ENCODE peak calls at places on chromosome 13, in ten cellular contexts. A, M, Y, F, U, C, I, R, W and S are unnamed samples.

GRCh38 chr13:43720780-43721397 is 65.9 kb downstream of the ENOX1 start:
- DNase-seq in A (no peak), M (no peak), Y (peak), F (no peak), U (no peak), C (no peak), I (peak), R (no peak), W (no peak), S (no peak)

GRCh38 chr13:99657848-99658265 is 156.6 kb downstream of the TM9SF2 start:
- DNase-seq in A (peak), M (peak), Y (no peak), F (no peak), U (no peak), C (no peak), I (peak), R (no peak), W (peak), S (peak)

GRCh38 chr13:78787189-78787588 is 128.2 kb upstream of the OBI1 start:
- DNase-seq in A (no peak), M (no peak), Y (no peak), F (no peak), U (no peak), C (no peak), I (peak), R (no peak), W (no peak), S (no peak)

GRCh38 chr13:85755123-85755522 is 44.1 kb downstream of the SLITRK6 start:
- DNase-seq in A (no peak), M (no peak), Y (no peak), F (no peak), U (no peak), C (no peak), I (no peak), R (no peak), W (no peak), S (no peak)

GRCh38 chr13:36192166-36192565 is 22.2 kb downstream of the SOHLH2 start:
- DNase-seq in A (no peak), M (no peak), Y (no peak), F (no peak), U (no peak), C (no peak), I (peak), R (no peak), W (no peak), S (no peak)

GRCh38 chr13:27483421-27483820 is 33.1 kb upstream of the MTIF3 start:
- DNase-seq in A (peak), M (no peak), Y (no peak), F (no peak), U (no peak), C (no peak), I (no peak), R (no peak), W (no peak), S (no peak)

GRCh38 chr13:50456111-50456510 is 387.4 kb downstream of the DLEU7 start:
- DNase-seq in A (no peak), M (no peak), Y (no peak), F (no peak), U (no peak), C (no peak), I (no peak), R (no peak), W (no peak), S (no peak)

GRCh38 chr13:107234315-107234714 is 666.4 kb upstream of the ARGLU1 start:
- DNase-seq in A (no peak), M (no peak), Y (no peak), F (no peak), U (no peak), C (no peak), I (no peak), R (no peak), W (no peak), S (no peak)

GRCh38 chr13:99435116-99435515 is 66.2 kb upstream of the TM9SF2 start:
- DNase-seq in A (no peak), M (no peak), Y (no peak), F (no peak), U (no peak), C (no peak), I (no peak), R (no peak), W (no peak), S (no peak)

GRCh38 chr13:42594577-42595571 is 20.9 kb downstream of the TNFSF11 start:
- DNase-seq in A (no peak), M (peak), Y (peak), F (no peak), U (no peak), C (peak), I (peak), R (no peak), W (peak), S (peak)

GRCh38 chr13:79593121-79593520 is 112.2 kb downstream of the NDFIP2 start:
- DNase-seq in A (no peak), M (no peak), Y (no peak), F (no peak), U (no peak), C (no peak), I (no peak), R (no peak), W (no peak), S (no peak)

GRCh38 chr13:35014606-35015005 is 72.5 kb downstream of the NBEA start:
- DNase-seq in A (no peak), M (no peak), Y (no peak), F (no peak), U (no peak), C (no peak), I (no peak), R (no peak), W (no peak), S (peak)

GRCh38 chr13:32205426-32206096 is 109.6 kb downstream of the ZAR1L start:
- DNase-seq in A (no peak), M (no peak), Y (no peak), F (no peak), U (no peak), C (no peak), I (no peak), R (no peak), W (no peak), S (no peak)

GRCh38 chr13:94546071-94546839 is 49.7 kb downstream of the TGDS start:
- DNase-seq in A (no peak), M (no peak), Y (no peak), F (no peak), U (no peak), C (no peak), I (no peak), R (no peak), W (no peak), S (no peak)

GRCh38 chr13:87867426-87867825 is 196.3 kb downstream of the SLITRK5 start:
- DNase-seq in A (no peak), M (no peak), Y (no peak), F (no peak), U (no peak), C (no peak), I (no peak), R (no peak), W (no peak), S (no peak)

GRCh38 chr13:44760434-44760833 is 184.3 kb upstream of the TSC22D1 start:
- DNase-seq in A (no peak), M (no peak), Y (peak), F (no peak), U (no peak), C (no peak), I (no peak), R (no peak), W (no peak), S (no peak)

GRCh38 chr13:79946556-79946955 is 394.4 kb downstream of the SPRY2 start:
- DNase-seq in A (no peak), M (no peak), Y (no peak), F (no peak), U (no peak), C (no peak), I (no peak), R (no peak), W (no peak), S (no peak)

DNA sequence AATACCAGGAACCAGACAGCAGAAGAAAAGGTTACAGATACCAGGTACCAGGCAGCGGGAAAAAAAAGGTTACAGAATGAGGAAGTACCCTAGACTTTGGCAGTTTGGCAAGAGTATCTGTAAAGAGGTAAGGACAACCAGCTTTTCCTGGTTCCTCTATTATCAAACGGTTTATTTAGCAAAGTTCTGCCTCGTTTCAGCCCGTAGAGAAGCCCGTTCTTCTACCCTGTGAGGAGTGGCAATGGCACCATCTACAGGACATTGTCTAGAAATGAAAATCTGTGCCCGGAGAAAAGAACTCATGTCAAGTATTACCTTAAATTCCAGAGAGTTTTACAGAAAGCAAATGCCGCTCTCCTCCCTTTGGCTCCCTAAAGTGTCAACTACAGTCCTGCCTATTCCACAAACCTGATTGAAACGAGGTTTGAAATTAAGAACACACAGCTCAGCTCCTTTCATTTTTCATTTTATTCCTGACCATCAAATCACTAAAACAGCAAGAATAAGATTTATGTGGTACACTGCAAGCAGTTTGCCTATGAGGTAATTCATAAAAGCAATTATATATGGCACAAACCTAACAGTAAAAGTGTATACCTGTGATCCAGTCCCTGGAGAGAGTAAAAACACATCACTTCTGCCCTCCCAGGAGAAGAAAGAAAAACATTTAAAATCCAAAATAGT is 226.3 kb downstream of the SLC7A1 start:
- DNase-seq in A (no peak), M (peak), Y (peak), F (no peak), U (no peak), C (no peak), I (peak), R (no peak), W (peak), S (peak)
- TF ChIP-seq CTCF in A (no peak), M (peak), Y (peak), F (peak), U (peak), C (peak), I (peak), R (peak), W (peak), S (peak)

GRCh38 chr13:101298517-101298916 is 117.8 kb downstream of the NALCN start:
- DNase-seq in A (no peak), M (no peak), Y (peak), F (no peak), U (no peak), C (no peak), I (no peak), R (no peak), W (no peak), S (no peak)
- TF ChIP-seq CTCF in A (no peak), M (no peak), Y (no peak), F (no peak), U (peak), C (no peak), I (no peak), R (no peak), W (no peak), S (no peak)

DNA sequence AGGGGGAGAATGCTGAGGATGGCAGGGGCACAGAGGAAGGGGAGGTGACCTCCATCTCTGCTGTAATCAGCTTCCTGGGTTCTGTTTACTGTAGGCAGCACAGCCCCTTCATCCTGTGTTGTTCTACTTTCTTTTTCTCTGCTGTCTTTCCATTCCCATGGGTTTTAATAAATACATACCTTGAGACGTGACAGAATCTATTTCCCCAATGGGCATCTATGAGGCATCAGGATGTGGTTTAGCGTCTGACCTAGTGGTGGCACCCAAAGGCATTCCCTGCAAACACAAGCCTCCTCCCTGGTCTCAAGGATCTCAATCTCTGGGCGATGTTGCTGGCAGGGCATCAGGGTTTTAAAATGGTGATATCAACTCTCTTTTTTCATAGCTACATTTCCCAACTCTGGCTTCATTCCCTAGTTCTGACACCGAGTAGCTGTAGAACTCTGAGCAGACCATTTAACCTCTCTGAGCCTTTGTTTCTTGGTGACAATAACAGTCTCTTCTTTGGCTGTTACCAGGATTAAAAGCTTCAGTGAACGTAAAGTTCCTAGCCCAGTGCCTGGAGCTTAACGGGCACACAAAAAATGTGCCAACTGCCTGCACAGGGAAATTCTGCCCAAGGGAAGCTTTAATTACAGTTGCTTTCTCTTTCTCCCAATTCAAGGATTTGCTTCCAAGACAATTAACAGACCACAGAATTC is 60.9 kb downstream of the ALOX5AP start:
- DNase-seq in A (peak), M (peak), Y (peak), F (no peak), U (no peak), C (no peak), I (peak), R (no peak), W (no peak), S (no peak)
- TF ChIP-seq CTCF in A (no peak), M (no peak), Y (peak), F (no peak), U (no peak), C (no peak), I (no peak), R (peak), W (no peak), S (no peak)

GRCh38 chr13:33235078-33235477 is 50.5 kb downstream of the STARD13 start:
- DNase-seq in A (no peak), M (no peak), Y (no peak), F (no peak), U (no peak), C (no peak), I (peak), R (no peak), W (no peak), S (no peak)
- TF ChIP-seq CTCF in A (no peak), M (no peak), Y (no peak), F (no peak), U (no peak), C (no peak), I (no peak), R (no peak), W (no peak), S (no peak)

GRCh38 chr13:77699059-77699680 is 1.7 kb downstream of the SLAIN1 start:
- DNase-seq in A (no peak), M (no peak), Y (no peak), F (no peak), U (no peak), C (no peak), I (no peak), R (no peak), W (no peak), S (no peak)

GRCh38 chr13:77696006-77696862 is 1.3 kb upstream of the SLAIN1 start:
- DNase-seq in A (no peak), M (no peak), Y (no peak), F (no peak), U (no peak), C (peak), I (peak), R (no peak), W (no peak), S (no peak)

GRCh38 chr13:77696863-77697207 is 652 bp upstream of the SLAIN1 start:
- DNase-seq in A (no peak), M (no peak), Y (no peak), F (no peak), U (no peak), C (peak), I (no peak), R (no peak), W (no peak), S (no peak)

GRCh38 chr13:77697208-77698103 is at the start of gene SLAIN1:
- DNase-seq in A (peak), M (peak), Y (peak), F (peak), U (no peak), C (peak), I (peak), R (peak), W (peak), S (peak)

GRCh38 chr13:77698211-77699058 is 948 bp downstream of the SLAIN1 start:
- DNase-seq in A (peak), M (peak), Y (no peak), F (peak), U (no peak), C (peak), I (no peak), R (no peak), W (peak), S (peak)
- TF ChIP-seq CTCF in A (no peak), M (no peak), Y (no peak), F (no peak), U (no peak), C (peak), I (no peak), R (no peak), W (peak), S (no peak)

GRCh38 chr13:110872034-110872767 is 42.7 kb downstream of the ANKRD10 start:
- DNase-seq in A (no peak), M (no peak), Y (no peak), F (no peak), U (no peak), C (no peak), I (no peak), R (no peak), W (no peak), S (no peak)

GRCh38 chr13:110867380-110867779 is 47.5 kb downstream of the ANKRD10 start:
- DNase-seq in A (no peak), M (no peak), Y (peak), F (no peak), U (no peak), C (no peak), I (no peak), R (no peak), W (no peak), S (no peak)

GRCh38 chr13:110869231-110869804 is 45.6 kb downstream of the ANKRD10 start:
- DNase-seq in A (no peak), M (no peak), Y (no peak), F (no peak), U (no peak), C (no peak), I (no peak), R (no peak), W (no peak), S (no peak)

GRCh38 chr13:110868631-110869165 is 46.2 kb downstream of the ANKRD10 start:
- DNase-seq in A (no peak), M (no peak), Y (no peak), F (no peak), U (no peak), C (no peak), I (no peak), R (no peak), W (no peak), S (no peak)

GRCh38 chr13:110869805-110870706 is 44.8 kb downstream of the ANKRD10 start:
- DNase-seq in A (peak), M (peak), Y (peak), F (no peak), U (peak), C (no peak), I (peak), R (peak), W (no peak), S (no peak)
- TF ChIP-seq CTCF in A (no peak), M (no peak), Y (peak), F (no peak), U (peak), C (no peak), I (no peak), R (no peak), W (no peak), S (no peak)